ENCODE peak calls at places on chromosome 16, in six cellular contexts. One of them, this sample, is unnamed.

GRCh38 chr16:78523212-78523995 is 423.9 kb downstream of the WWOX start:
- DNase-seq in naive B cell: no peak
- DNase-seq in activated effector memory CD4-positive, alpha-beta T cell treated with Interleukin-2 at 50 U/mL for 16 hours: no peak
- DNase-seq in fibroblast of villous mesenchyme: no peak
- DNase-seq in astrocyte of the spinal cord: no peak
- DNase-seq in kidney: no peak
- DNase-seq in this sample: no peak

GRCh38 chr16:88469615-88470395 is 16.7 kb downstream of the ZFPM1 start:
- DNase-seq in naive B cell: no peak
- DNase-seq in activated effector memory CD4-positive, alpha-beta T cell treated with Interleukin-2 at 50 U/mL for 16 hours: peak
- DNase-seq in fibroblast of villous mesenchyme: no peak
- DNase-seq in astrocyte of the spinal cord: no peak
- DNase-seq in kidney: no peak
- DNase-seq in this sample: no peak

GRCh38 chr16:1048442-1049112 is 24.0 kb upstream of the SSTR5 start:
- DNase-seq in naive B cell: no peak
- DNase-seq in activated effector memory CD4-positive, alpha-beta T cell treated with Interleukin-2 at 50 U/mL for 16 hours: no peak
- DNase-seq in fibroblast of villous mesenchyme: peak
- DNase-seq in astrocyte of the spinal cord: no peak
- DNase-seq in kidney: no peak
- DNase-seq in this sample: no peak

GRCh38 chr16:25996052-25996451 is 304.3 kb downstream of the HS3ST4 start:
- DNase-seq in naive B cell: no peak
- DNase-seq in activated effector memory CD4-positive, alpha-beta T cell treated with Interleukin-2 at 50 U/mL for 16 hours: no peak
- DNase-seq in fibroblast of villous mesenchyme: no peak
- DNase-seq in astrocyte of the spinal cord: no peak
- DNase-seq in kidney: no peak
- DNase-seq in this sample: peak

GRCh38 chr16:73713817-73714495 is 582.7 kb upstream of the PSMD7 start:
- DNase-seq in naive B cell: no peak
- DNase-seq in activated effector memory CD4-positive, alpha-beta T cell treated with Interleukin-2 at 50 U/mL for 16 hours: no peak
- DNase-seq in fibroblast of villous mesenchyme: peak
- DNase-seq in astrocyte of the spinal cord: peak
- DNase-seq in kidney: no peak
- DNase-seq in this sample: peak

GRCh38 chr16:35862242-35862641 is 2402.8 kb downstream of the TP53TG3F start:
- DNase-seq in naive B cell: no peak
- DNase-seq in activated effector memory CD4-positive, alpha-beta T cell treated with Interleukin-2 at 50 U/mL for 16 hours: no peak
- DNase-seq in fibroblast of villous mesenchyme: no peak
- DNase-seq in astrocyte of the spinal cord: no peak
- DNase-seq in kidney: no peak
- DNase-seq in this sample: no peak

GRCh38 chr16:5838071-5838470 is 740.5 kb upstream of the EEF2KMT start:
- DNase-seq in naive B cell: no peak
- DNase-seq in activated effector memory CD4-positive, alpha-beta T cell treated with Interleukin-2 at 50 U/mL for 16 hours: no peak
- DNase-seq in fibroblast of villous mesenchyme: no peak
- DNase-seq in astrocyte of the spinal cord: no peak
- DNase-seq in kidney: no peak
- DNase-seq in this sample: no peak

GRCh38 chr16:67641779-67642708 is 2.9 kb upstream of the CARMIL2 start:
- DNase-seq in naive B cell: no peak
- DNase-seq in activated effector memory CD4-positive, alpha-beta T cell treated with Interleukin-2 at 50 U/mL for 16 hours: no peak
- DNase-seq in fibroblast of villous mesenchyme: peak
- DNase-seq in astrocyte of the spinal cord: peak
- DNase-seq in kidney: no peak
- DNase-seq in this sample: peak

GRCh38 chr16:55496509-55497145 is 12.2 kb upstream of the LPCAT2 start:
- DNase-seq in naive B cell: no peak
- DNase-seq in activated effector memory CD4-positive, alpha-beta T cell treated with Interleukin-2 at 50 U/mL for 16 hours: no peak
- DNase-seq in fibroblast of villous mesenchyme: no peak
- DNase-seq in astrocyte of the spinal cord: no peak
- DNase-seq in kidney: no peak
- DNase-seq in this sample: no peak

GRCh38 chr16:30024451-30024850 is 1.5 kb downstream of the C16orf92 start:
- DNase-seq in naive B cell: no peak
- DNase-seq in activated effector memory CD4-positive, alpha-beta T cell treated with Interleukin-2 at 50 U/mL for 16 hours: no peak
- DNase-seq in fibroblast of villous mesenchyme: no peak
- DNase-seq in astrocyte of the spinal cord: no peak
- DNase-seq in kidney: no peak
- DNase-seq in this sample: no peak

GRCh38 chr16:1338119-1338730 is 4.8 kb downstream of the BAIAP3 start:
- DNase-seq in naive B cell: no peak
- DNase-seq in activated effector memory CD4-positive, alpha-beta T cell treated with Interleukin-2 at 50 U/mL for 16 hours: no peak
- DNase-seq in fibroblast of villous mesenchyme: peak
- DNase-seq in astrocyte of the spinal cord: no peak
- DNase-seq in kidney: no peak
- DNase-seq in this sample: no peak

GRCh38 chr16:83954577-83955016 is 1.6 kb downstream of the OSGIN1 start:
- DNase-seq in naive B cell: no peak
- DNase-seq in activated effector memory CD4-positive, alpha-beta T cell treated with Interleukin-2 at 50 U/mL for 16 hours: no peak
- DNase-seq in fibroblast of villous mesenchyme: peak
- DNase-seq in astrocyte of the spinal cord: peak
- DNase-seq in kidney: peak
- DNase-seq in this sample: peak

GRCh38 chr16:82252582-82252981 is 82.6 kb upstream of the MPHOSPH6 start:
- DNase-seq in naive B cell: no peak
- DNase-seq in activated effector memory CD4-positive, alpha-beta T cell treated with Interleukin-2 at 50 U/mL for 16 hours: no peak
- DNase-seq in fibroblast of villous mesenchyme: no peak
- DNase-seq in astrocyte of the spinal cord: no peak
- DNase-seq in kidney: no peak
- DNase-seq in this sample: no peak

GRCh38 chr16:61820398-61820797 is 215.8 kb downstream of the CDH8 start:
- DNase-seq in naive B cell: no peak
- DNase-seq in activated effector memory CD4-positive, alpha-beta T cell treated with Interleukin-2 at 50 U/mL for 16 hours: no peak
- DNase-seq in fibroblast of villous mesenchyme: no peak
- DNase-seq in astrocyte of the spinal cord: peak
- DNase-seq in kidney: no peak
- DNase-seq in this sample: no peak

GRCh38 chr16:53779186-53779585 is 75.2 kb downstream of the FTO start:
- DNase-seq in naive B cell: no peak
- DNase-seq in activated effector memory CD4-positive, alpha-beta T cell treated with Interleukin-2 at 50 U/mL for 16 hours: no peak
- DNase-seq in fibroblast of villous mesenchyme: no peak
- DNase-seq in astrocyte of the spinal cord: no peak
- DNase-seq in kidney: no peak
- DNase-seq in this sample: no peak

GRCh38 chr16:89972244-89973234 is 24.0 kb downstream of the DEF8 start:
- DNase-seq in naive B cell: peak
- DNase-seq in activated effector memory CD4-positive, alpha-beta T cell treated with Interleukin-2 at 50 U/mL for 16 hours: peak
- DNase-seq in fibroblast of villous mesenchyme: peak
- DNase-seq in astrocyte of the spinal cord: peak
- DNase-seq in kidney: peak
- DNase-seq in this sample: peak

GRCh38 chr16:4689091-4689671 is 4.2 kb upstream of the NUDT16L1 start:
- DNase-seq in naive B cell: no peak
- DNase-seq in activated effector memory CD4-positive, alpha-beta T cell treated with Interleukin-2 at 50 U/mL for 16 hours: no peak
- DNase-seq in fibroblast of villous mesenchyme: no peak
- DNase-seq in astrocyte of the spinal cord: no peak
- DNase-seq in kidney: peak
- DNase-seq in this sample: no peak

GRCh38 chr16:29312835-29313558 is 93.5 kb downstream of the NPIPB11 start:
- DNase-seq in naive B cell: no peak
- DNase-seq in activated effector memory CD4-positive, alpha-beta T cell treated with Interleukin-2 at 50 U/mL for 16 hours: no peak
- DNase-seq in fibroblast of villous mesenchyme: peak
- DNase-seq in astrocyte of the spinal cord: peak
- DNase-seq in kidney: no peak
- DNase-seq in this sample: no peak

GRCh38 chr16:77711775-77712174 is 10.5 kb upstream of the NUDT7 start:
- DNase-seq in naive B cell: no peak
- DNase-seq in activated effector memory CD4-positive, alpha-beta T cell treated with Interleukin-2 at 50 U/mL for 16 hours: no peak
- DNase-seq in fibroblast of villous mesenchyme: peak
- DNase-seq in astrocyte of the spinal cord: peak
- DNase-seq in kidney: no peak
- DNase-seq in this sample: no peak

GRCh38 chr16:58536278-58536677 is 21.0 kb downstream of the SETD6 start:
- DNase-seq in naive B cell: no peak
- DNase-seq in activated effector memory CD4-positive, alpha-beta T cell treated with Interleukin-2 at 50 U/mL for 16 hours: no peak
- DNase-seq in fibroblast of villous mesenchyme: no peak
- DNase-seq in astrocyte of the spinal cord: no peak
- DNase-seq in kidney: no peak
- DNase-seq in this sample: no peak

GRCh38 chr16:14117051-14117450 is 45.9 kb downstream of the MRTFB start:
- DNase-seq in naive B cell: no peak
- DNase-seq in activated effector memory CD4-positive, alpha-beta T cell treated with Interleukin-2 at 50 U/mL for 16 hours: no peak
- DNase-seq in fibroblast of villous mesenchyme: no peak
- DNase-seq in astrocyte of the spinal cord: no peak
- DNase-seq in kidney: no peak
- DNase-seq in this sample: no peak

GRCh38 chr16:67006930-67007658 is 18.7 kb downstream of the CES4A start:
- DNase-seq in naive B cell: no peak
- DNase-seq in activated effector memory CD4-positive, alpha-beta T cell treated with Interleukin-2 at 50 U/mL for 16 hours: no peak
- DNase-seq in fibroblast of villous mesenchyme: peak
- DNase-seq in astrocyte of the spinal cord: no peak
- DNase-seq in kidney: no peak
- DNase-seq in this sample: no peak

GRCh38 chr16:72783716-72784320 is 264.1 kb downstream of the ZFHX3 start:
- DNase-seq in naive B cell: no peak
- DNase-seq in activated effector memory CD4-positive, alpha-beta T cell treated with Interleukin-2 at 50 U/mL for 16 hours: no peak
- DNase-seq in fibroblast of villous mesenchyme: peak
- DNase-seq in astrocyte of the spinal cord: peak
- DNase-seq in kidney: no peak
- DNase-seq in this sample: no peak

GRCh38 chr16:5461141-5461540 is 363.5 kb upstream of the EEF2KMT start:
- DNase-seq in naive B cell: no peak
- DNase-seq in activated effector memory CD4-positive, alpha-beta T cell treated with Interleukin-2 at 50 U/mL for 16 hours: no peak
- DNase-seq in fibroblast of villous mesenchyme: no peak
- DNase-seq in astrocyte of the spinal cord: no peak
- DNase-seq in kidney: no peak
- DNase-seq in this sample: no peak

GRCh38 chr16:85259831-85260165 is 147.5 kb upstream of the CIBAR2 start:
- DNase-seq in naive B cell: no peak
- DNase-seq in activated effector memory CD4-positive, alpha-beta T cell treated with Interleukin-2 at 50 U/mL for 16 hours: no peak
- DNase-seq in fibroblast of villous mesenchyme: no peak
- DNase-seq in astrocyte of the spinal cord: no peak
- DNase-seq in kidney: no peak
- DNase-seq in this sample: no peak

GRCh38 chr16:49567940-49568339 is 194.3 kb downstream of the C16orf78 start:
- DNase-seq in naive B cell: no peak
- DNase-seq in activated effector memory CD4-positive, alpha-beta T cell treated with Interleukin-2 at 50 U/mL for 16 hours: no peak
- DNase-seq in fibroblast of villous mesenchyme: no peak
- DNase-seq in astrocyte of the spinal cord: no peak
- DNase-seq in kidney: no peak
- DNase-seq in this sample: peak